ENCODE peak calls at places on chromosomes 3 and 15, in six cellular contexts. One of them, this sample, is unnamed.

GRCh38 chr15:100986158-100986896 is 67.2 kb downstream of the LRRK1 start:
- DNase-seq in CD8-positive, alpha-beta T cell: no peak
- DNase-seq in choroid plexus epithelial cell: no peak
- DNase-seq in NB4: no peak
- DNase-seq in Peyer's patch: peak; percentile 83
- DNase-seq in foreskin fibroblast: peak; percentile 37
- DNase-seq in this sample: no peak

GRCh38 chr3:105513042-105513441 is 146.3 kb downstream of the ALCAM start:
- DNase-seq in CD8-positive, alpha-beta T cell: no peak
- DNase-seq in choroid plexus epithelial cell: peak; percentile 70
- DNase-seq in NB4: no peak
- DNase-seq in Peyer's patch: no peak
- DNase-seq in foreskin fibroblast: peak; percentile 80
- DNase-seq in this sample: peak; percentile 94

GRCh38 chr15:59524331-59524731 is 86.3 kb downstream of the FAM81A start:
- DNase-seq in CD8-positive, alpha-beta T cell: no peak
- DNase-seq in choroid plexus epithelial cell: no peak
- DNase-seq in NB4: no peak
- DNase-seq in Peyer's patch: no peak
- DNase-seq in foreskin fibroblast: no peak
- DNase-seq in this sample: no peak

GRCh38 chr3:127167315-127168043 is 25.5 kb upstream of the PRR23E start:
- DNase-seq in CD8-positive, alpha-beta T cell: no peak
- DNase-seq in choroid plexus epithelial cell: no peak
- DNase-seq in NB4: no peak
- DNase-seq in Peyer's patch: no peak
- DNase-seq in foreskin fibroblast: no peak
- DNase-seq in this sample: no peak

GRCh38 chr15:99340347-99340746 is 89.1 kb downstream of the LRRC28 start:
- DNase-seq in CD8-positive, alpha-beta T cell: no peak
- DNase-seq in choroid plexus epithelial cell: no peak
- DNase-seq in NB4: no peak
- DNase-seq in Peyer's patch: no peak
- DNase-seq in foreskin fibroblast: peak; percentile 38
- DNase-seq in this sample: no peak

GRCh38 chr3:45551214-45552010 is 43.1 kb upstream of the LIMD1 start:
- DNase-seq in CD8-positive, alpha-beta T cell: no peak
- DNase-seq in choroid plexus epithelial cell: peak; percentile 96
- DNase-seq in NB4: peak; percentile 14
- DNase-seq in Peyer's patch: peak; percentile 62
- DNase-seq in foreskin fibroblast: peak; percentile 99
- DNase-seq in this sample: peak; percentile 93

GRCh38 chr15:68791431-68792283 is 29.0 kb downstream of the ANP32A start:
- DNase-seq in CD8-positive, alpha-beta T cell: peak; percentile 7
- DNase-seq in choroid plexus epithelial cell: no peak
- DNase-seq in NB4: no peak
- DNase-seq in Peyer's patch: no peak
- DNase-seq in foreskin fibroblast: no peak
- DNase-seq in this sample: no peak

GRCh38 chr3:17645074-17645698 is 97.2 kb downstream of the TBC1D5 start:
- DNase-seq in CD8-positive, alpha-beta T cell: no peak
- DNase-seq in choroid plexus epithelial cell: peak; percentile 86
- DNase-seq in NB4: peak; percentile 75
- DNase-seq in Peyer's patch: no peak
- DNase-seq in foreskin fibroblast: peak; percentile 85
- DNase-seq in this sample: peak; percentile 76

GRCh38 chr3:48896991-48897390 is 1.7 kb downstream of the SLC25A20 start:
- DNase-seq in CD8-positive, alpha-beta T cell: no peak
- DNase-seq in choroid plexus epithelial cell: peak; percentile 54
- DNase-seq in NB4: peak; percentile 21
- DNase-seq in Peyer's patch: no peak
- DNase-seq in foreskin fibroblast: no peak
- DNase-seq in this sample: peak; percentile 39

GRCh38 chr3:157257101-157257500 is 97.2 kb upstream of the CCNL1 start:
- DNase-seq in CD8-positive, alpha-beta T cell: no peak
- DNase-seq in choroid plexus epithelial cell: no peak
- DNase-seq in NB4: no peak
- DNase-seq in Peyer's patch: no peak
- DNase-seq in foreskin fibroblast: no peak
- DNase-seq in this sample: peak; percentile 55

DNA sequence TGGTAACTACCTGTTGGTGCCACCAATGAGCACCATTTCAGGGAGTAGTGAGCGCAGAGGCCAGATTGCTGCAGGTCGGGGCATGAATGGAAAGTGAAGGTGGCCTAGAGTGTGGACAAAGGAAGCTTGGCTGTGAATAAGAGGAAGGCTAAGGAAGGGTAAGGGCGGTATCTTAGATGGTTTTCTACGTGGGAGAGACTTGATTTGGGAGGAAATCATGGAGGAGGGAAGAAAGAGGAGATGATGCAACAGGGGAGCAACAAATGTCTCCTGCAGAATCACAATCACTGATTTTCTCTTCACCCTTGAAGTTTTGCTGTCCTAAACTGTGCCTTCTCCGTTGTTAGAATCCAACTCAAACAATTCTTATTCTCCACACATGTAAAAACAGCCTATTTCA is 21.8 kb downstream of the NME9 start:
- DNase-seq in CD8-positive, alpha-beta T cell: no peak
- DNase-seq in choroid plexus epithelial cell: no peak
- DNase-seq in NB4: no peak
- DNase-seq in Peyer's patch: no peak
- DNase-seq in foreskin fibroblast: no peak
- DNase-seq in this sample: no peak
- TF ChIP-seq CTCF in CD8-positive, alpha-beta T cell: no peak
- TF ChIP-seq CTCF in choroid plexus epithelial cell: no peak
- TF ChIP-seq CTCF in NB4: no peak
- TF ChIP-seq CTCF in Peyer's patch: no peak
- TF ChIP-seq CTCF in foreskin fibroblast: no peak
- TF ChIP-seq CTCF in this sample: no peak

DNA sequence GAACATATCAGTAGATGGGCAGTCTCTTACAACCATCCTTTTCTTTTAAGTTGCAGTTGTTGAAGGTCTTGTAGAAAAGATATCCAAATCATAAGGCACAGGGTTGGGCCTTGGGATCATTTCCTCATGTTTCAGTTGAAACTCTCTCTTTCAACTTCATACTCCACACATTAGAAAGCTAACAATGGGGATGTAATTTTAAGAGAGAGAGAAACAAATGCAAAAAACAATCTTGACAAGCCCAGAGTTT is 747.9 kb downstream of the ROBO1 start:
- DNase-seq in CD8-positive, alpha-beta T cell: no peak
- DNase-seq in choroid plexus epithelial cell: no peak
- DNase-seq in NB4: no peak
- DNase-seq in Peyer's patch: no peak
- DNase-seq in foreskin fibroblast: no peak
- DNase-seq in this sample: no peak
- H3K4me3 ChIP-seq in CD8-positive, alpha-beta T cell: no peak overlapping the region
- H3K4me3 ChIP-seq in choroid plexus epithelial cell: no peak overlapping the region
- H3K4me3 ChIP-seq in NB4: no peak overlapping the region
- H3K4me3 ChIP-seq in Peyer's patch: no peak overlapping the region
- H3K4me3 ChIP-seq in foreskin fibroblast: peak overlapping the region; percentile 80
- H3K4me3 ChIP-seq in this sample: peak overlapping the region; percentile 81

DNA sequence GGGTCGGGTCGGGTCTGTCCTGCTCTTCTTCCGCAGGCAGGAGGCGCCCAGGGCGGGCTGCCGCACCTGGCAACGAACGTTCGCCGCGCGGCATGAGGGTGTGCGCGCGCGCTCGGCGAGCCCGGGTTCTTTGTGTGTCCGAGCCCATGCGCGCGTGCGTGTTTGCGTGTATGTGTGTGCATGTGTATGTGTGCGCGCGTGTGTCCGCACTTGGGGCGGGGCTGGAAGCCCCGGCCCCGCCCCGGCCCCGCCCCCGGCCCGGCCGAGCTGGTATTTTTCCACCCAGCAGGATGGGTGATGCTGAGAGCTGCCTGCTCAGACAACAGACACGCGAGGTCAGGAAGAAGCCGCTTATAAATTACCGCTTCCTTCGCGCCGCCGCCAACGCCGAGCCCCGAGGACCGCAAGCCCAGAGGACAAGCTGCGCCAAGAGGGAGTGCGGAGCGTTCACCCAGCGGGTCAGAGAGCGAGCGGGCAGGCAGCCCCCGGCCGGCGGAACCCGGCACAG is at the start of gene SLC6A6:
- DNase-seq in CD8-positive, alpha-beta T cell: peak; percentile 87
- DNase-seq in choroid plexus epithelial cell: peak; percentile 93
- DNase-seq in NB4: peak; percentile 94
- DNase-seq in Peyer's patch: peak; percentile 99
- DNase-seq in foreskin fibroblast: peak; percentile 98
- DNase-seq in this sample: peak; percentile 95
- TF ChIP-seq CTCF in CD8-positive, alpha-beta T cell: peak; percentile 46
- TF ChIP-seq CTCF in choroid plexus epithelial cell: peak; percentile 53
- TF ChIP-seq CTCF in NB4: peak; percentile 22
- TF ChIP-seq CTCF in Peyer's patch: peak; percentile 82
- TF ChIP-seq CTCF in foreskin fibroblast: peak; percentile 27
- TF ChIP-seq CTCF in this sample: peak; percentile 30

GRCh38 chr3:190886945-190887344 is 24.5 kb upstream of the GMNC start:
- DNase-seq in CD8-positive, alpha-beta T cell: no peak
- DNase-seq in choroid plexus epithelial cell: no peak
- DNase-seq in NB4: peak; percentile 73
- DNase-seq in Peyer's patch: no peak
- DNase-seq in foreskin fibroblast: no peak
- DNase-seq in this sample: no peak

DNA sequence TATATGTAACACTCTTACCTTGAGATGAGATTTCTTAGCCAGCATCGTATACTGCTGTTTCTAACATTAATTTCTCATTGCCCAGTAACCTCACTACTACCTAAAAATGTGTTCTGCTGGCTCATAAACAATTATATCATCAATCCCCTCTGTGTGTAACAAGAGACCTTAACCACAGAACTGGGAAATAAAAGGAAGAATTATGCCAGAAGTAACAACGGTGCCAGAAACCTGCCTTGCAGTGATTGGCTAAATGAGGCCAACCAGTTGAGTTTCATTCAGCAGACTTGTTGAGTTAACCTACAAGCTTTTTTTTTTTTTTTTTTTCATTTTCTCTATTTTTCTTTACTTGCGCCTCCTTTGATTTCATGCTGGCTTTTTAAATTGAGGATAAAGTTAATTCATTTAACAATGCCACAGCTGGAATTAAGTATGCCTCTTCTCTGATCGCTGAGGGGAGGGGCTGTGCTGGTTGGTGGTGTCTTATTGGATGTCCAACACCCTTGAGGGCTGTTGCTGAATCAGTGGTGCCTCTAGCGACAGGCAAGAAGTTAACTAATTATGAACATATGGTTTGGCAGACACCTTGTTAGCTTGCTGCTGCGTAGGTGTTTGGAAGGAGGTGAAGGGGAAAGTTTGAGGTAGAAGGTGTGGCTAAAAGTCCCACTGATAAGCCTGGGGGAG is 30.0 kb upstream of the GMNC start:
- DNase-seq in CD8-positive, alpha-beta T cell: no peak
- DNase-seq in choroid plexus epithelial cell: peak; percentile 8
- DNase-seq in NB4: no peak
- DNase-seq in Peyer's patch: no peak
- DNase-seq in foreskin fibroblast: no peak
- DNase-seq in this sample: no peak
- H3K4me3 ChIP-seq in CD8-positive, alpha-beta T cell: no peak overlapping the region
- H3K4me3 ChIP-seq in choroid plexus epithelial cell: no peak overlapping the region
- H3K4me3 ChIP-seq in NB4: no peak overlapping the region
- H3K4me3 ChIP-seq in Peyer's patch: no peak overlapping the region
- H3K4me3 ChIP-seq in foreskin fibroblast: no peak overlapping the region
- H3K4me3 ChIP-seq in this sample: no peak overlapping the region

DNA sequence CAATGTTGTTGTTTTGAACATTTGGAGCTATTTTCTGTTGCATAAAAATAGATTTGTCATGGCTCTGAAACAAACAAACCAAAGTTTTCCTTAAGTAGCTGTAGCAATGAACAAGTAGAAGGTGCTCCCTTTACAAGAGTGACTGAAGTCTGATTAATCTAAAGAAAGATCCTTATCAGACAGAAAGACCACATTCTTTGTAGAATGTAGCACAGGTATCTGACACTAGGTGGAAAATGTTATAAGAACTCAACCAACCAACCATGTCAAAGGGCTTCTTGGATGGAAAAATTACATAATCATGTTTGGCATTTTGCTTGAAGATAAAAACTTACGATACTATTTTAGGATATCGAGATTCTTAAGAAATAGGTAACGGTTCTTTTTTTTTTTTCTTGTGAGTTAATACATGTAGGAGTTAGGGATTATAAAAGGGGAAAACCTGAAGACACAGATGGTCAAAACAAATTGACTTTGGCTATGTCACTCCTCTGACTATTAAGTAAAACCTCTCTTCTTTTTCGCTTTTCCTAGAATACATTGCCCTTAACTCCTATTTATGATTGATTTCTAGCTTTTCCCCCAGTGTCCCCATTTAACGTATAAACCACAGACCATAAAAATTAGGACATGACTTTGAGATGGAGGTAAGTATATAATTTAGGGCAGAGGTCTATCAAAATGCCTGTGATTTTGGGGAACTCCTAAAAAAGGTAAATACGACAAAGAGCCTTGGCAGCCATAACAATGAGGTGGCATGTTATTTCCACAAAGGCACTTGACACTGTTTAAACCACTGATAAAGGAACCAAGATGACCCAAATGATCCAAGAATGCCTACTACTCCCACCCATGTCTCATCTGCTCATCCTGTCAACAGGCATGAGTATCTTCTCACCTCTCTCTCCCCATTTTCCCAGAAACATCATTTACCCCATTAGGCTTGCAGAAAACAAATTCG is 72.0 kb downstream of the CCR4 start:
- DNase-seq in CD8-positive, alpha-beta T cell: no peak
- DNase-seq in choroid plexus epithelial cell: no peak
- DNase-seq in NB4: no peak
- DNase-seq in Peyer's patch: no peak
- DNase-seq in foreskin fibroblast: no peak
- DNase-seq in this sample: no peak
- TF ChIP-seq CTCF in CD8-positive, alpha-beta T cell: no peak
- TF ChIP-seq CTCF in choroid plexus epithelial cell: no peak
- TF ChIP-seq CTCF in NB4: no peak
- TF ChIP-seq CTCF in Peyer's patch: no peak
- TF ChIP-seq CTCF in foreskin fibroblast: no peak
- TF ChIP-seq CTCF in this sample: no peak

DNA sequence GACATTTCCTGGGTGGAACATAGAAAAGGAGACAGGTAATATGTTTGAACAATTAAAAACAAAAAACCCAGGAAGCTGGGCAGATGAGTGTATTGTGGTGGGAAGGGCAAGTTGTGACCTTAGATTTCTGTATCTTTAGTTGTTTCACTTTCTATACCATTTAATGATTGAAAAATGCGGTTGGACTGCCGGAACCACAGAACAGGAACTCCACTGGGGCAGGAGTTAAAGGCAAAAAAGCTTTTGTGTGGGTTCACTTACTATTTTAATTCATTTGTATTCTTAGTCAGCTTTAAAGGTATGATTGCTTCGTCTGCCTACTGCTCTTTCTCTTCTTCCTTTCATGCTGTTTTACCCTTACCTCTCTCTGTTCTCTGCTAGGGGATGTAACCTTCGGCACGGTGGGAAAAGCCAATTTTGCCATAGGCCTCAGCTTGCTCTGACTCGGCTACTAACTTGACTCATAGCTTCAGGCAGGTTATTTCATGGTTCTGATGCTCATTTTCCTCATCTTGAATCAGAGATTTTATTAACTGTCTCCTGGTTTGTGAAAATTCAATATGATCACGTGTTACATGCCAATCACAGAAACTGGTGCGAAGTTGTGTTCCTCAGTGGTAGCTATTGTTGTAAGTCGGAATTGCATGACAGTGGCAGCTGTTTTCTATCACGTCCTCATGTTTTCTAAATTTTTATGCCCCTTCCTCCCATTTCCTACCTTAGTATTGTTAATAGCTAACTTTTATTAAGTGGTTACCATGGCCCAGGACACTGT is 1.6 kb upstream of the MCTP2 start:
- DNase-seq in CD8-positive, alpha-beta T cell: no peak
- DNase-seq in choroid plexus epithelial cell: no peak
- DNase-seq in NB4: peak; percentile 59
- DNase-seq in Peyer's patch: peak; percentile 61
- DNase-seq in foreskin fibroblast: no peak
- DNase-seq in this sample: no peak
- H3K4me3 ChIP-seq in CD8-positive, alpha-beta T cell: peak overlapping the region; percentile 10
- H3K4me3 ChIP-seq in choroid plexus epithelial cell: no peak overlapping the region
- H3K4me3 ChIP-seq in NB4: peak overlapping the region; percentile 84
- H3K4me3 ChIP-seq in Peyer's patch: peak overlapping the region; percentile 81
- H3K4me3 ChIP-seq in foreskin fibroblast: no peak overlapping the region
- H3K4me3 ChIP-seq in this sample: no peak overlapping the region

GRCh38 chr15:48800811-48801460 is 9.9 kb downstream of the CEP152 start:
- DNase-seq in CD8-positive, alpha-beta T cell: no peak
- DNase-seq in choroid plexus epithelial cell: peak; percentile 74
- DNase-seq in NB4: peak; percentile 24
- DNase-seq in Peyer's patch: no peak
- DNase-seq in foreskin fibroblast: peak; percentile 59
- DNase-seq in this sample: peak; percentile 50
- TF ChIP-seq CTCF in CD8-positive, alpha-beta T cell: no peak
- TF ChIP-seq CTCF in choroid plexus epithelial cell: peak; percentile 49
- TF ChIP-seq CTCF in NB4: peak; percentile 21
- TF ChIP-seq CTCF in Peyer's patch: peak; percentile 59
- TF ChIP-seq CTCF in foreskin fibroblast: peak; percentile 44
- TF ChIP-seq CTCF in this sample: peak; percentile 66

This sample was measured in AG10803.